ENCODE peak calls at places on chromosomes 5 and 9, in four cellular contexts. E is fibroblast of lung, F is IMR-90, A is MM.1S. H is an unnamed sample.

GRCh38 chr5:175690025-175690424 is 32.2 kb downstream of the HRH2 start:
- DNase-seq in E (no peak), F (no peak), A (no peak), H (no peak)

GRCh38 chr5:101942321-101942882 is 353.7 kb downstream of the SLCO4C1 start:
- DNase-seq in E (peak), F (no peak), A (peak), H (peak)

GRCh38 chr9:87887661-87888480 is 5.2 kb downstream of the SPATA31E1 start:
- DNase-seq in E (no peak), F (no peak), A (no peak), H (no peak)

GRCh38 chr5:72388652-72389051 is 68.5 kb downstream of the PTCD2 start:
- DNase-seq in E (no peak), F (no peak), A (no peak), H (peak)

GRCh38 chr9:22244141-22245011 is 202.2 kb upstream of the DMRTA1 start:
- DNase-seq in E (peak), F (peak), A (peak), H (peak)

GRCh38 chr5:127619908-127620479 is 28.9 kb upstream of the CTXN3 start:
- DNase-seq in E (no peak), F (no peak), A (no peak), H (peak)

GRCh38 chr5:110969502-110969901 is 102.0 kb upstream of the TSLP start:
- DNase-seq in E (no peak), F (no peak), A (no peak), H (no peak)

GRCh38 chr5:61167382-61167781 is 5.1 kb upstream of the SMIM15 start:
- DNase-seq in E (peak), F (peak), A (peak), H (peak)

GRCh38 chr5:180889366-180889765 is 9.6 kb upstream of the BTNL8 start:
- DNase-seq in E (no peak), F (no peak), A (no peak), H (no peak)

GRCh38 chr5:65790371-65791163 is 68.6 kb downstream of the NLN start:
- DNase-seq in E (no peak), F (no peak), A (peak), H (peak)

GRCh38 chr5:74630387-74631087 is 10.0 kb downstream of the ENC1 start:
- DNase-seq in E (peak), F (peak), A (no peak), H (peak)

GRCh38 chr5:67202830-67203229 is 6.2 kb upstream of the CD180 start:
- DNase-seq in E (no peak), F (no peak), A (no peak), H (peak)

GRCh38 chr9:77952641-77953341 is 78.8 kb downstream of the GNAQ start:
- DNase-seq in E (peak), F (peak), A (no peak), H (peak)

GRCh38 chr9:95757026-95757425 is 118.5 kb upstream of the ERCC6L2 start:
- DNase-seq in E (peak), F (peak), A (no peak), H (peak)

GRCh38 chr5:89120719-89121118 is 237.7 kb upstream of the MEF2C start:
- DNase-seq in E (peak), F (no peak), A (no peak), H (peak)

GRCh38 chr9:3498691-3499090 is 27.1 kb downstream of the RFX3 start:
- DNase-seq in E (peak), F (peak), A (no peak), H (no peak)

GRCh38 chr5:78547731-78548189 is 100.8 kb downstream of the LHFPL2 start:
- DNase-seq in E (peak), F (peak), A (no peak), H (no peak)

GRCh38 chr9:69745716-69746538 is 13.9 kb downstream of the PTAR1 start:
- DNase-seq in E (peak), F (peak), A (no peak), H (no peak)

GRCh38 chr5:141779642-141780041 is 97.6 kb upstream of the ARAP3 start:
- DNase-seq in E (peak), F (peak), A (no peak), H (peak)

GRCh38 chr5:35971186-35971877 is 19.9 kb downstream of the UGT3A1 start:
- DNase-seq in E (no peak), F (no peak), A (no peak), H (no peak)

GRCh38 chr9:70491798-70492736 is 77.6 kb upstream of the KLF9 start:
- DNase-seq in E (no peak), F (no peak), A (no peak), H (no peak)

GRCh38 chr5:140481758-140482157 is 65.7 kb upstream of the EIF4EBP3 start:
- DNase-seq in E (peak), F (peak), A (no peak), H (peak)

GRCh38 chr5:93421987-93422391 is 159.0 kb downstream of the NR2F1-AS1 start:
- DNase-seq in E (no peak), F (no peak), A (no peak), H (no peak)

DNA sequence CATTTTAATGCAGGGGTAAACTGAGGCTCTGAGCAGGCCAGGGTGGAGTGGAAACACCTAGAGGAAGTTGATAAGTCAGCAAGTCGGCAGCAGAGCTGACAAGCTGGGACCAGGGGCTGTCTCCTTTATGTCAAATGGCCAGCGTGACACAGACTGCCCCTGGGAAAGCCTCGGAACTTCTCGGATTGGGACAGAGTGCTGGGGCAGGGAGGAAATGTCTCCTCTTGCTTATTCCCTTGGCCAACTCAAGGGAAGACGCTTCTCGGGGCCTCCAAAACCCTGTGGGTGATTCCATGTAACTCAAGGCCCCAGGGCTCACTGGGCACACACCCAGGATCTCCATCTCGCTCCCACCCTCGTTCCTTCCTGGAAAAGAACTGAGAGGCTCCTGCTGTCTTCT is 25.4 kb upstream of the ANXA6 start:
- DNase-seq in E (no peak), F (no peak), A (no peak), H (no peak)
- H3K9ac ChIP-seq in E (no peak), F (no peak), A (no peak), H (no peak)

DNA sequence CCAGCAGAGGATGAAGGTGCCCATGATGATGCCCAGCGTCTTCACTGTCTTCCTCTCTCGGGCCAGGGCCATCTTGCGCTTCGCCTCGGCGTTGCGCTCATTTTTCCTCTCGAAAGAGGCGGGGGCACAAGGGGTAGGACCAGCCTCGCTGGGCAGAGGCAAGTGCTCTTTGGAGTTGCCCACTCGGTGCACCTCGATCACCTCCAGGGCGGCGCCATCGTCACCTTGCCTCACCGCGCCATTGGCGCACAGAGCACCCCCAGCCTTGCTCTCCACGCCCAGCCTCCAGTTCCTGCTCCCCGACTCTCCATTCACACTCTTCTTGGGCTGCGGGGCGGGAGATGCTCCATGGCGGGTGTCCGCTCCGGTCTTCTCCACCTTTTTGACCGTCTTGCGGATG is 1.6 kb downstream of the HTR1A start:
- DNase-seq in E (no peak), F (no peak), A (no peak), H (no peak)
- H2AFZ ChIP-seq in E (no peak), F (no peak), A (no peak), H (no peak)

GRCh38 chr9:116151966-116152381 is 1.6 kb upstream of the PAPPA start:
- DNase-seq in E (peak), F (peak), A (no peak), H (peak)
- H3K9ac ChIP-seq in E (no peak), F (no peak), A (no peak), H (no peak)

DNA sequence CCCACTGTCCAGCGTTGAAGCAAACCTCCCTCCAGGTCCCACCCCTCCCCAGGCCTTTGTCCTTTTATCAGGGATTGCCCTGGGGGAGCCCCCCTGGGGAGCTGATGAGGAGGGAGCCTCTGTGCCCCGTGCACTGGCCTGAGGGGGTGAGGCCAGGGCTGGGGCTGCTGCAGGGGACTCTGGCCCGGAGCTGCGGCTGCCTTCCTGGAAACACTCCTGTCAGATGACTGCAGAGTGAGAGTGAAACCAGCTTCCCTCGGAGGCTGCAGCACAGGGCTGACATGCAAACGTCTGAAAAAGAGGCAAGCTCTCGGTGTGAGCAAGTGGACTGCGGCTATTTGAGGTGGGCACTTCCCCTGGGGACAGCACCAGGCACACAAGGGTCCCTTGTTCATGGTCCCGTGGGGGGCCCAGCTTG is 4.6 kb upstream of the TRAF2 start:
- DNase-seq in E (peak), F (peak), A (peak), H (peak)
- H2AFZ ChIP-seq in E (peak), F (peak), A (peak), H (peak)

GRCh38 chr9:136255166-136255538 is 9.5 kb upstream of the QSOX2 start:
- DNase-seq in E (peak), F (peak), A (no peak), H (peak)
- H3K9ac ChIP-seq in E (no peak), F (no peak), A (no peak), H (no peak)

DNA sequence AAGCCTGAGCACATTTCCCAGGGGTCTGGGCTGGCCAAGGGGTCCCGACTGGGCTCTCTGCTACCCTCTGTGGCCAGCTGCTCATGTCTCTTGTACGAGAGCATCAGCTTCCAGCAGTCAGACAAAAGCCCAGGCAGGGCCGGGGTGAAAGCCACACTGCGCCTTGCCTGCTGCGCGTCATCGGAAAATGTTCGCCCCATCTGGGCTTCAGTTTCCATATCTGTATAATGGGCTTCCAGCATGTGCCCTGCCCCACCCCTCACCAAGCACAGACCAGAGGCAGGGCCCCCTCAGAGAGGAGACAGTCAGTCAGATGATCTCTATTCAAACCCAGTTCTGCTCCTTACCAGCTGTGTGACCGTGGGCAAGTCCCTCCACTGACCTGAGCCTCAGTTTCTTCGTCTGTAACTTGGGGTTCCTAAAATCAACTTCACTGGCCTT is 8.0 kb upstream of the GRHPR start:
- DNase-seq in E (no peak), F (no peak), A (no peak), H (no peak)
- H2AFZ ChIP-seq in E (peak), F (peak), A (no peak), H (peak)

GRCh38 chr5:172658869-172659513 is 17.9 kb downstream of the NEURL1B start:
- DNase-seq in E (no peak), F (peak), A (no peak), H (no peak)
- H3K9ac ChIP-seq in E (no peak), F (peak), A (no peak), H (no peak)